ENCODE peak calls at places on chromosomes 13 and 19, in ten cellular contexts. One of them, this sample, is unnamed.

GRCh38 chr13:112870737-112871287 is 98.2 kb upstream of the MCF2L start:
- DNase-seq in H7: no peak
- DNase-seq in activated T-helper 2 cell treated with anti-CD3 and anti-CD28 coated beads, Interferon-gamma antibody, Interleukin-2, Interleukin-4, amounts not matched to agents 10 μg/mL and 5 μg/mL and 100 μg/mL, durations not matched to agents 14 hours and 24 hours and 36 hours: no peak
- DNase-seq in central memory CD8-positive, alpha-beta T cell: no peak
- DNase-seq in DMS153: no peak
- DNase-seq in KBM-7: no peak
- DNase-seq in OCI-LY7: no peak
- DNase-seq in NCI-H345: no peak
- DNase-seq in HTR-8/SVneo: no peak
- DNase-seq in left colon: no peak
- DNase-seq in this sample: no peak

GRCh38 chr13:98279473-98280175 is 102.6 kb upstream of the RNF113B start:
- DNase-seq in DMS153: peak
- DNase-seq in left colon: no peak
- DNase-seq in HTR-8/SVneo: no peak
- DNase-seq in activated T-helper 2 cell treated with anti-CD3 and anti-CD28 coated beads, Interferon-gamma antibody, Interleukin-2, Interleukin-4, amounts not matched to agents 10 μg/mL and 5 μg/mL and 100 μg/mL, durations not matched to agents 14 hours and 24 hours and 36 hours: no peak
- DNase-seq in KBM-7: peak
- DNase-seq in H7: peak
- DNase-seq in OCI-LY7: peak
- DNase-seq in central memory CD8-positive, alpha-beta T cell: no peak
- DNase-seq in NCI-H345: no peak
- DNase-seq in this sample: no peak

GRCh38 chr19:14337510-14337909 is 43.7 kb upstream of the ADGRE5 start:
- DNase-seq in HTR-8/SVneo: no peak
- DNase-seq in H7: peak
- DNase-seq in OCI-LY7: peak
- DNase-seq in NCI-H345: peak
- DNase-seq in central memory CD8-positive, alpha-beta T cell: peak
- DNase-seq in activated T-helper 2 cell treated with anti-CD3 and anti-CD28 coated beads, Interferon-gamma antibody, Interleukin-2, Interleukin-4, amounts not matched to agents 10 μg/mL and 5 μg/mL and 100 μg/mL, durations not matched to agents 14 hours and 24 hours and 36 hours: peak
- DNase-seq in left colon: peak
- DNase-seq in KBM-7: peak
- DNase-seq in DMS153: no peak
- DNase-seq in this sample: no peak

GRCh38 chr19:47891622-47891922 is 5.5 kb upstream of the SULT2A1 start:
- DNase-seq in HTR-8/SVneo: no peak
- DNase-seq in H7: no peak
- DNase-seq in activated T-helper 2 cell treated with anti-CD3 and anti-CD28 coated beads, Interferon-gamma antibody, Interleukin-2, Interleukin-4, amounts not matched to agents 10 μg/mL and 5 μg/mL and 100 μg/mL, durations not matched to agents 14 hours and 24 hours and 36 hours: no peak
- DNase-seq in KBM-7: no peak
- DNase-seq in left colon: no peak
- DNase-seq in central memory CD8-positive, alpha-beta T cell: no peak
- DNase-seq in DMS153: no peak
- DNase-seq in OCI-LY7: no peak
- DNase-seq in NCI-H345: no peak
- DNase-seq in this sample: no peak

GRCh38 chr19:33956941-33957340 is 160.3 kb downstream of the KCTD15 start:
- DNase-seq in left colon: no peak
- DNase-seq in activated T-helper 2 cell treated with anti-CD3 and anti-CD28 coated beads, Interferon-gamma antibody, Interleukin-2, Interleukin-4, amounts not matched to agents 10 μg/mL and 5 μg/mL and 100 μg/mL, durations not matched to agents 14 hours and 24 hours and 36 hours: no peak
- DNase-seq in NCI-H345: no peak
- DNase-seq in KBM-7: no peak
- DNase-seq in H7: no peak
- DNase-seq in DMS153: no peak
- DNase-seq in central memory CD8-positive, alpha-beta T cell: no peak
- DNase-seq in OCI-LY7: no peak
- DNase-seq in HTR-8/SVneo: no peak
- DNase-seq in this sample: no peak

GRCh38 chr19:58059003-58059671 is at the start of gene ZNF135:
- DNase-seq in central memory CD8-positive, alpha-beta T cell: no peak
- DNase-seq in H7: peak
- DNase-seq in activated T-helper 2 cell treated with anti-CD3 and anti-CD28 coated beads, Interferon-gamma antibody, Interleukin-2, Interleukin-4, amounts not matched to agents 10 μg/mL and 5 μg/mL and 100 μg/mL, durations not matched to agents 14 hours and 24 hours and 36 hours: no peak
- DNase-seq in KBM-7: no peak
- DNase-seq in OCI-LY7: no peak
- DNase-seq in left colon: peak
- DNase-seq in HTR-8/SVneo: peak
- DNase-seq in NCI-H345: peak
- DNase-seq in DMS153: peak
- DNase-seq in this sample: peak

GRCh38 chr19:13212759-13213330 is 62.6 kb downstream of the IER2 start:
- DNase-seq in left colon: peak
- DNase-seq in OCI-LY7: peak
- DNase-seq in HTR-8/SVneo: peak
- DNase-seq in central memory CD8-positive, alpha-beta T cell: peak
- DNase-seq in activated T-helper 2 cell treated with anti-CD3 and anti-CD28 coated beads, Interferon-gamma antibody, Interleukin-2, Interleukin-4, amounts not matched to agents 10 μg/mL and 5 μg/mL and 100 μg/mL, durations not matched to agents 14 hours and 24 hours and 36 hours: peak
- DNase-seq in DMS153: peak
- DNase-seq in KBM-7: peak
- DNase-seq in NCI-H345: peak
- DNase-seq in H7: peak
- DNase-seq in this sample: peak

GRCh38 chr13:80551650-80552497 is 210.9 kb upstream of the SPRY2 start:
- DNase-seq in OCI-LY7: no peak
- DNase-seq in NCI-H345: no peak
- DNase-seq in DMS153: no peak
- DNase-seq in HTR-8/SVneo: no peak
- DNase-seq in KBM-7: no peak
- DNase-seq in activated T-helper 2 cell treated with anti-CD3 and anti-CD28 coated beads, Interferon-gamma antibody, Interleukin-2, Interleukin-4, amounts not matched to agents 10 μg/mL and 5 μg/mL and 100 μg/mL, durations not matched to agents 14 hours and 24 hours and 36 hours: no peak
- DNase-seq in central memory CD8-positive, alpha-beta T cell: no peak
- DNase-seq in left colon: no peak
- DNase-seq in H7: no peak
- DNase-seq in this sample: no peak

GRCh38 chr13:27170521-27171243 is 929 bp downstream of the USP12 start:
- DNase-seq in H7: peak
- DNase-seq in NCI-H345: peak
- DNase-seq in KBM-7: peak
- DNase-seq in left colon: no peak
- DNase-seq in central memory CD8-positive, alpha-beta T cell: no peak
- DNase-seq in OCI-LY7: peak
- DNase-seq in DMS153: no peak
- DNase-seq in activated T-helper 2 cell treated with anti-CD3 and anti-CD28 coated beads, Interferon-gamma antibody, Interleukin-2, Interleukin-4, amounts not matched to agents 10 μg/mL and 5 μg/mL and 100 μg/mL, durations not matched to agents 14 hours and 24 hours and 36 hours: peak
- DNase-seq in HTR-8/SVneo: no peak
- DNase-seq in this sample: peak

GRCh38 chr13:30019648-30020626 is 169.5 kb upstream of the UBL3 start:
- DNase-seq in HTR-8/SVneo: no peak
- DNase-seq in activated T-helper 2 cell treated with anti-CD3 and anti-CD28 coated beads, Interferon-gamma antibody, Interleukin-2, Interleukin-4, amounts not matched to agents 10 μg/mL and 5 μg/mL and 100 μg/mL, durations not matched to agents 14 hours and 24 hours and 36 hours: no peak
- DNase-seq in H7: peak
- DNase-seq in NCI-H345: no peak
- DNase-seq in left colon: no peak
- DNase-seq in DMS153: no peak
- DNase-seq in central memory CD8-positive, alpha-beta T cell: no peak
- DNase-seq in OCI-LY7: no peak
- DNase-seq in KBM-7: no peak
- DNase-seq in this sample: no peak

GRCh38 chr13:84896128-84896527 is 903.1 kb downstream of the SLITRK6 start:
- DNase-seq in KBM-7: peak
- DNase-seq in H7: peak
- DNase-seq in NCI-H345: peak
- DNase-seq in HTR-8/SVneo: peak
- DNase-seq in left colon: no peak
- DNase-seq in OCI-LY7: peak
- DNase-seq in central memory CD8-positive, alpha-beta T cell: no peak
- DNase-seq in activated T-helper 2 cell treated with anti-CD3 and anti-CD28 coated beads, Interferon-gamma antibody, Interleukin-2, Interleukin-4, amounts not matched to agents 10 μg/mL and 5 μg/mL and 100 μg/mL, durations not matched to agents 14 hours and 24 hours and 36 hours: no peak
- DNase-seq in DMS153: peak
- DNase-seq in this sample: no peak

GRCh38 chr13:86601351-86601750 is 802.1 kb upstream of the SLITRK6 start:
- DNase-seq in central memory CD8-positive, alpha-beta T cell: no peak
- DNase-seq in HTR-8/SVneo: peak
- DNase-seq in NCI-H345: no peak
- DNase-seq in DMS153: no peak
- DNase-seq in KBM-7: no peak
- DNase-seq in activated T-helper 2 cell treated with anti-CD3 and anti-CD28 coated beads, Interferon-gamma antibody, Interleukin-2, Interleukin-4, amounts not matched to agents 10 μg/mL and 5 μg/mL and 100 μg/mL, durations not matched to agents 14 hours and 24 hours and 36 hours: no peak
- DNase-seq in OCI-LY7: no peak
- DNase-seq in H7: no peak
- DNase-seq in left colon: no peak
- DNase-seq in this sample: no peak

GRCh38 chr19:57708641-57709354 is at the start of gene ZNF154:
- DNase-seq in HTR-8/SVneo: peak
- DNase-seq in H7: peak
- DNase-seq in NCI-H345: no peak
- DNase-seq in left colon: peak
- DNase-seq in OCI-LY7: no peak
- DNase-seq in KBM-7: no peak
- DNase-seq in central memory CD8-positive, alpha-beta T cell: peak
- DNase-seq in activated T-helper 2 cell treated with anti-CD3 and anti-CD28 coated beads, Interferon-gamma antibody, Interleukin-2, Interleukin-4, amounts not matched to agents 10 μg/mL and 5 μg/mL and 100 μg/mL, durations not matched to agents 14 hours and 24 hours and 36 hours: peak
- DNase-seq in DMS153: no peak
- DNase-seq in this sample: no peak

GRCh38 chr19:38974599-38975213 is 836 bp downstream of the FBXO17 start:
- DNase-seq in left colon: no peak
- DNase-seq in OCI-LY7: no peak
- DNase-seq in HTR-8/SVneo: no peak
- DNase-seq in H7: no peak
- DNase-seq in NCI-H345: no peak
- DNase-seq in DMS153: no peak
- DNase-seq in KBM-7: no peak
- DNase-seq in central memory CD8-positive, alpha-beta T cell: no peak
- DNase-seq in activated T-helper 2 cell treated with anti-CD3 and anti-CD28 coated beads, Interferon-gamma antibody, Interleukin-2, Interleukin-4, amounts not matched to agents 10 μg/mL and 5 μg/mL and 100 μg/mL, durations not matched to agents 14 hours and 24 hours and 36 hours: no peak
- DNase-seq in this sample: no peak

GRCh38 chr13:42355118-42355840 is 83.3 kb downstream of the AKAP11 start:
- DNase-seq in HTR-8/SVneo: no peak
- DNase-seq in KBM-7: no peak
- DNase-seq in H7: no peak
- DNase-seq in left colon: no peak
- DNase-seq in central memory CD8-positive, alpha-beta T cell: peak
- DNase-seq in DMS153: no peak
- DNase-seq in OCI-LY7: no peak
- DNase-seq in activated T-helper 2 cell treated with anti-CD3 and anti-CD28 coated beads, Interferon-gamma antibody, Interleukin-2, Interleukin-4, amounts not matched to agents 10 μg/mL and 5 μg/mL and 100 μg/mL, durations not matched to agents 14 hours and 24 hours and 36 hours: peak
- DNase-seq in NCI-H345: no peak
- DNase-seq in this sample: no peak

GRCh38 chr13:35472308-35473008 is 4.0 kb downstream of the MAB21L1 start:
- DNase-seq in HTR-8/SVneo: no peak
- DNase-seq in H7: peak
- DNase-seq in activated T-helper 2 cell treated with anti-CD3 and anti-CD28 coated beads, Interferon-gamma antibody, Interleukin-2, Interleukin-4, amounts not matched to agents 10 μg/mL and 5 μg/mL and 100 μg/mL, durations not matched to agents 14 hours and 24 hours and 36 hours: no peak
- DNase-seq in left colon: no peak
- DNase-seq in central memory CD8-positive, alpha-beta T cell: no peak
- DNase-seq in OCI-LY7: no peak
- DNase-seq in KBM-7: peak
- DNase-seq in NCI-H345: no peak
- DNase-seq in DMS153: no peak
- DNase-seq in this sample: no peak

GRCh38 chr13:73849292-73849691 is 284.9 kb downstream of the KLF12 start:
- DNase-seq in OCI-LY7: peak
- DNase-seq in activated T-helper 2 cell treated with anti-CD3 and anti-CD28 coated beads, Interferon-gamma antibody, Interleukin-2, Interleukin-4, amounts not matched to agents 10 μg/mL and 5 μg/mL and 100 μg/mL, durations not matched to agents 14 hours and 24 hours and 36 hours: no peak
- DNase-seq in DMS153: no peak
- DNase-seq in H7: peak
- DNase-seq in HTR-8/SVneo: peak
- DNase-seq in left colon: no peak
- DNase-seq in KBM-7: peak
- DNase-seq in central memory CD8-positive, alpha-beta T cell: no peak
- DNase-seq in NCI-H345: no peak
- DNase-seq in this sample: no peak

GRCh38 chr13:99357149-99357596 is 50.0 kb upstream of the GPR183 start:
- DNase-seq in activated T-helper 2 cell treated with anti-CD3 and anti-CD28 coated beads, Interferon-gamma antibody, Interleukin-2, Interleukin-4, amounts not matched to agents 10 μg/mL and 5 μg/mL and 100 μg/mL, durations not matched to agents 14 hours and 24 hours and 36 hours: peak
- DNase-seq in H7: no peak
- DNase-seq in KBM-7: no peak
- DNase-seq in NCI-H345: no peak
- DNase-seq in OCI-LY7: no peak
- DNase-seq in left colon: no peak
- DNase-seq in HTR-8/SVneo: no peak
- DNase-seq in DMS153: no peak
- DNase-seq in central memory CD8-positive, alpha-beta T cell: peak
- DNase-seq in this sample: no peak

GRCh38 chr13:19818223-19818842 is 35.6 kb upstream of the PSPC1 start:
- DNase-seq in activated T-helper 2 cell treated with anti-CD3 and anti-CD28 coated beads, Interferon-gamma antibody, Interleukin-2, Interleukin-4, amounts not matched to agents 10 μg/mL and 5 μg/mL and 100 μg/mL, durations not matched to agents 14 hours and 24 hours and 36 hours: peak
- DNase-seq in DMS153: no peak
- DNase-seq in KBM-7: no peak
- DNase-seq in left colon: no peak
- DNase-seq in NCI-H345: no peak
- DNase-seq in HTR-8/SVneo: no peak
- DNase-seq in central memory CD8-positive, alpha-beta T cell: no peak
- DNase-seq in OCI-LY7: peak
- DNase-seq in H7: peak
- DNase-seq in this sample: peak

GRCh38 chr13:74575729-74576125 is 441.5 kb upstream of the KLF12 start:
- DNase-seq in NCI-H345: peak
- DNase-seq in OCI-LY7: no peak
- DNase-seq in HTR-8/SVneo: peak
- DNase-seq in central memory CD8-positive, alpha-beta T cell: peak
- DNase-seq in left colon: peak
- DNase-seq in H7: peak
- DNase-seq in DMS153: peak
- DNase-seq in KBM-7: no peak
- DNase-seq in activated T-helper 2 cell treated with anti-CD3 and anti-CD28 coated beads, Interferon-gamma antibody, Interleukin-2, Interleukin-4, amounts not matched to agents 10 μg/mL and 5 μg/mL and 100 μg/mL, durations not matched to agents 14 hours and 24 hours and 36 hours: peak
- DNase-seq in this sample: peak

GRCh38 chr13:30418075-30418715 is 4.1 kb upstream of the UBE2L5 start:
- DNase-seq in H7: no peak
- DNase-seq in KBM-7: no peak
- DNase-seq in NCI-H345: no peak
- DNase-seq in DMS153: no peak
- DNase-seq in central memory CD8-positive, alpha-beta T cell: no peak
- DNase-seq in activated T-helper 2 cell treated with anti-CD3 and anti-CD28 coated beads, Interferon-gamma antibody, Interleukin-2, Interleukin-4, amounts not matched to agents 10 μg/mL and 5 μg/mL and 100 μg/mL, durations not matched to agents 14 hours and 24 hours and 36 hours: no peak
- DNase-seq in left colon: no peak
- DNase-seq in OCI-LY7: no peak
- DNase-seq in HTR-8/SVneo: no peak
- DNase-seq in this sample: no peak

GRCh38 chr13:112343591-112343990 is 32.6 kb upstream of the SPACA7 start:
- DNase-seq in KBM-7: no peak
- DNase-seq in central memory CD8-positive, alpha-beta T cell: no peak
- DNase-seq in HTR-8/SVneo: no peak
- DNase-seq in NCI-H345: no peak
- DNase-seq in left colon: no peak
- DNase-seq in activated T-helper 2 cell treated with anti-CD3 and anti-CD28 coated beads, Interferon-gamma antibody, Interleukin-2, Interleukin-4, amounts not matched to agents 10 μg/mL and 5 μg/mL and 100 μg/mL, durations not matched to agents 14 hours and 24 hours and 36 hours: no peak
- DNase-seq in OCI-LY7: no peak
- DNase-seq in DMS153: no peak
- DNase-seq in H7: no peak
- DNase-seq in this sample: no peak

GRCh38 chr19:40139533-40140287 is 49.0 kb upstream of the ZNF780A start:
- DNase-seq in OCI-LY7: peak
- DNase-seq in KBM-7: peak
- DNase-seq in NCI-H345: peak
- DNase-seq in left colon: no peak
- DNase-seq in DMS153: peak
- DNase-seq in activated T-helper 2 cell treated with anti-CD3 and anti-CD28 coated beads, Interferon-gamma antibody, Interleukin-2, Interleukin-4, amounts not matched to agents 10 μg/mL and 5 μg/mL and 100 μg/mL, durations not matched to agents 14 hours and 24 hours and 36 hours: no peak
- DNase-seq in H7: peak
- DNase-seq in central memory CD8-positive, alpha-beta T cell: no peak
- DNase-seq in HTR-8/SVneo: peak
- DNase-seq in this sample: no peak

GRCh38 chr19:42281175-42282035 is 12.4 kb downstream of the CIC start:
- DNase-seq in H7: peak
- DNase-seq in central memory CD8-positive, alpha-beta T cell: no peak
- DNase-seq in activated T-helper 2 cell treated with anti-CD3 and anti-CD28 coated beads, Interferon-gamma antibody, Interleukin-2, Interleukin-4, amounts not matched to agents 10 μg/mL and 5 μg/mL and 100 μg/mL, durations not matched to agents 14 hours and 24 hours and 36 hours: no peak
- DNase-seq in OCI-LY7: peak
- DNase-seq in HTR-8/SVneo: no peak
- DNase-seq in KBM-7: peak
- DNase-seq in left colon: peak
- DNase-seq in DMS153: peak
- DNase-seq in NCI-H345: peak
- DNase-seq in this sample: peak

GRCh38 chr19:2353895-2354592 is 6.0 kb upstream of the TMPRSS9 start:
- DNase-seq in left colon: no peak
- DNase-seq in H7: peak
- DNase-seq in central memory CD8-positive, alpha-beta T cell: no peak
- DNase-seq in OCI-LY7: no peak
- DNase-seq in HTR-8/SVneo: no peak
- DNase-seq in DMS153: no peak
- DNase-seq in KBM-7: no peak
- DNase-seq in NCI-H345: no peak
- DNase-seq in activated T-helper 2 cell treated with anti-CD3 and anti-CD28 coated beads, Interferon-gamma antibody, Interleukin-2, Interleukin-4, amounts not matched to agents 10 μg/mL and 5 μg/mL and 100 μg/mL, durations not matched to agents 14 hours and 24 hours and 36 hours: no peak
- DNase-seq in this sample: no peak

GRCh38 chr19:6608950-6609349 is 18.0 kb upstream of the CD70 start:
- DNase-seq in DMS153: no peak
- DNase-seq in activated T-helper 2 cell treated with anti-CD3 and anti-CD28 coated beads, Interferon-gamma antibody, Interleukin-2, Interleukin-4, amounts not matched to agents 10 μg/mL and 5 μg/mL and 100 μg/mL, durations not matched to agents 14 hours and 24 hours and 36 hours: no peak
- DNase-seq in NCI-H345: no peak
- DNase-seq in H7: no peak
- DNase-seq in KBM-7: no peak
- DNase-seq in left colon: no peak
- DNase-seq in central memory CD8-positive, alpha-beta T cell: no peak
- DNase-seq in OCI-LY7: peak
- DNase-seq in HTR-8/SVneo: no peak
- DNase-seq in this sample: no peak

GRCh38 chr19:55489711-55490477 is 1.7 kb downstream of the SSC5D start:
- DNase-seq in OCI-LY7: no peak
- DNase-seq in NCI-H345: no peak
- DNase-seq in HTR-8/SVneo: no peak
- DNase-seq in activated T-helper 2 cell treated with anti-CD3 and anti-CD28 coated beads, Interferon-gamma antibody, Interleukin-2, Interleukin-4, amounts not matched to agents 10 μg/mL and 5 μg/mL and 100 μg/mL, durations not matched to agents 14 hours and 24 hours and 36 hours: no peak
- DNase-seq in H7: peak
- DNase-seq in central memory CD8-positive, alpha-beta T cell: no peak
- DNase-seq in left colon: peak
- DNase-seq in DMS153: no peak
- DNase-seq in KBM-7: no peak
- DNase-seq in this sample: peak

GRCh38 chr13:24684600-24684998 is 4.4 kb downstream of the ATP12A start:
- DNase-seq in OCI-LY7: no peak
- DNase-seq in KBM-7: peak
- DNase-seq in NCI-H345: peak
- DNase-seq in DMS153: no peak
- DNase-seq in activated T-helper 2 cell treated with anti-CD3 and anti-CD28 coated beads, Interferon-gamma antibody, Interleukin-2, Interleukin-4, amounts not matched to agents 10 μg/mL and 5 μg/mL and 100 μg/mL, durations not matched to agents 14 hours and 24 hours and 36 hours: no peak
- DNase-seq in left colon: no peak
- DNase-seq in H7: no peak
- DNase-seq in HTR-8/SVneo: no peak
- DNase-seq in central memory CD8-positive, alpha-beta T cell: peak
- DNase-seq in this sample: no peak